ENCODE peak calls at places on chromosomes 6 and 20, in five cellular contexts. Z is iPS-NIHi11, R is AG20443, T is esophagus squamous epithelium, O is AG10803. B is an unnamed sample.

GRCh38 chr20:32858189-32858588 is 534 bp upstream of the EFCAB8 start:
- DNase-seq in Z (peak), R (no peak), T (no peak), O (peak), B (no peak)

GRCh38 chr20:50673146-50673830 is 18.1 kb downstream of the RIPOR3 start:
- DNase-seq in Z (peak), R (no peak), T (no peak), O (no peak), B (no peak)

GRCh38 chr6:125904871-125905270 is 51.7 kb upstream of the HINT3 start:
- DNase-seq in Z (no peak), R (peak), T (no peak), O (peak), B (no peak)

GRCh38 chr6:39086294-39086693 is 28.7 kb downstream of the SAYSD1 start:
- DNase-seq in Z (no peak), R (no peak), T (no peak), O (no peak), B (no peak)

GRCh38 chr20:53070714-53071392 is 98.7 kb downstream of the TSHZ2 start:
- DNase-seq in Z (no peak), R (peak), T (no peak), O (no peak), B (peak)

GRCh38 chr20:37706298-37706697 is 12.5 kb downstream of the CTNNBL1 start:
- DNase-seq in Z (no peak), R (no peak), T (no peak), O (no peak), B (no peak)

GRCh38 chr6:74735304-74735703 is 470.5 kb downstream of the COL12A1 start:
- DNase-seq in Z (no peak), R (peak), T (no peak), O (peak), B (peak)

GRCh38 chr6:169881976-169882375 is 130.6 kb downstream of the ERMARD start:
- DNase-seq in Z (peak), R (no peak), T (no peak), O (no peak), B (no peak)

GRCh38 chr6:156957931-156958547 is 180.9 kb downstream of the ARID1B start:
- DNase-seq in Z (no peak), R (no peak), T (no peak), O (no peak), B (no peak)

GRCh38 chr6:17710331-17710730 is 3.6 kb upstream of the NUP153 start:
- DNase-seq in Z (no peak), R (peak), T (no peak), O (peak), B (no peak)

GRCh38 chr6:143555582-143555981 is 44.1 kb upstream of the FUCA2 start:
- DNase-seq in Z (no peak), R (no peak), T (no peak), O (no peak), B (no peak)

GRCh38 chr6:12813321-12813720 is 96.8 kb downstream of the PHACTR1 start:
- DNase-seq in Z (no peak), R (peak), T (no peak), O (peak), B (no peak)

GRCh38 chr6:154138806-154139205 is 99.8 kb downstream of the OPRM1 start:
- DNase-seq in Z (no peak), R (no peak), T (no peak), O (no peak), B (no peak)

GRCh38 chr20:53865905-53866786 is 204.2 kb downstream of the BCAS1 start:
- DNase-seq in Z (no peak), R (peak), T (no peak), O (peak), B (peak)

GRCh38 chr20:32970973-32971300 is 33.3 kb downstream of the SUN5 start:
- DNase-seq in Z (no peak), R (no peak), T (no peak), O (no peak), B (no peak)

GRCh38 chr6:18307006-18307405 is 42.7 kb upstream of the DEK start:
- DNase-seq in Z (peak), R (peak), T (no peak), O (peak), B (no peak)

GRCh38 chr20:2993250-2993649 is 50.2 kb upstream of the GNRH2 start:
- DNase-seq in Z (no peak), R (no peak), T (no peak), O (no peak), B (no peak)

GRCh38 chr6:61809004-61809595 is 476.9 kb downstream of the KHDRBS2 start:
- DNase-seq in Z (peak), R (peak), T (no peak), O (peak), B (no peak)

GRCh38 chr6:101597711-101598110 is 204.2 kb downstream of the GRIK2 start:
- DNase-seq in Z (no peak), R (peak), T (no peak), O (peak), B (no peak)

GRCh38 chr6:106520711-106521367 is 108.5 kb downstream of the RTN4IP1 start:
- DNase-seq in Z (no peak), R (no peak), T (no peak), O (no peak), B (no peak)

GRCh38 chr20:13202553-13202952 is 18.5 kb upstream of the ISM1 start:
- DNase-seq in Z (no peak), R (no peak), T (no peak), O (no peak), B (no peak)